ENCODE peak calls at places on chromosomes 5 and 9, in six cellular contexts. W is A549, Z is mesendoderm, R is right cardiac atrium, J is HCT116, K is RWPE1. D is an unnamed sample.
A peak's percentile ranks its signal among the peaks of the same experiment; 100 is the strongest.

GRCh38 chr5:36252722-36253340 is 11.1 kb upstream of the NADK2 start:
- DNase-seq in W (no peak), Z (no peak), R (no peak), J (no peak), K (no peak), D (no peak)

GRCh38 chr5:95084757-95085156 is 200.1 kb downstream of the MCTP1 start:
- DNase-seq in W (no peak), Z (no peak), R (no peak), J (no peak), K (no peak), D (no peak)

GRCh38 chr9:134982311-134982710 is 64.6 kb upstream of the FCN1 start:
- DNase-seq in W (no peak), Z (no peak), R (no peak), J (no peak), K (no peak), D (no peak)

GRCh38 chr9:36127652-36128244 is 8.8 kb upstream of the GLIPR2 start:
- DNase-seq in W (no peak), Z (no peak), R (no peak), J (no peak), K (no peak), D (no peak)

GRCh38 chr5:180353226-180353962 is at the start of gene GFPT2:
- DNase-seq in W (peak; percentile 94), Z (peak; percentile 88), R (peak; percentile 93), J (no peak), K (peak; percentile 97), D (peak; percentile 92)

GRCh38 chr5:157860898-157861894 is 2.3 kb upstream of the CLINT1 start:
- DNase-seq in W (no peak), Z (no peak), R (no peak), J (no peak), K (no peak), D (no peak)

GRCh38 chr9:133133680-133134418 is 12.8 kb upstream of the RALGDS start:
- DNase-seq in W (peak; percentile 99), Z (peak; percentile 98), R (peak; percentile 93), J (peak; percentile 89), K (peak; percentile 99), D (peak; percentile 67)

GRCh38 chr9:33263131-33263935 is 1.2 kb downstream of the BAG1 start:
- DNase-seq in W (no peak), Z (peak; percentile 42), R (no peak), J (no peak), K (peak; percentile 23), D (no peak)

GRCh38 chr9:35972093-35972492 is 14.1 kb upstream of the OR2S2 start:
- DNase-seq in W (no peak), Z (peak; percentile 73), R (peak; percentile 64), J (no peak), K (no peak), D (no peak)

GRCh38 chr5:45800331-45800730 is 104.2 kb upstream of the HCN1 start:
- DNase-seq in W (no peak), Z (no peak), R (peak; percentile 30), J (no peak), K (no peak), D (no peak)

GRCh38 chr5:109034276-109034675 is 286.6 kb downstream of the FER start:
- DNase-seq in W (no peak), Z (no peak), R (no peak), J (no peak), K (no peak), D (no peak)

GRCh38 chr9:77215874-77216273 is 38.5 kb downstream of the VPS13A start:
- DNase-seq in W (no peak), Z (peak; percentile 19), R (no peak), J (no peak), K (no peak), D (no peak)

GRCh38 chr9:123997665-123998277 is 13.8 kb upstream of the LHX2 start:
- DNase-seq in W (no peak), Z (peak; percentile 16), R (no peak), J (no peak), K (peak; percentile 55), D (peak; percentile 13)

GRCh38 chr5:9265391-9266287 is 280.2 kb downstream of the SEMA5A start:
- DNase-seq in W (no peak), Z (peak; percentile 90), R (no peak), J (no peak), K (peak; percentile 20), D (no peak)

GRCh38 chr5:151313357-151313756 is 9.8 kb upstream of the SLC36A3 start:
- DNase-seq in W (no peak), Z (peak; percentile 62), R (no peak), J (no peak), K (no peak), D (no peak)

GRCh38 chr9:111427186-111427585 is 57.0 kb downstream of the ECPAS start:
- DNase-seq in W (peak; percentile 5), Z (peak; percentile 11), R (no peak), J (peak; percentile 15), K (no peak), D (no peak)

GRCh38 chr5:154385236-154385512 is 60.6 kb upstream of the SAP30L start:
- DNase-seq in W (no peak), Z (no peak), R (no peak), J (no peak), K (no peak), D (no peak)

DNA sequence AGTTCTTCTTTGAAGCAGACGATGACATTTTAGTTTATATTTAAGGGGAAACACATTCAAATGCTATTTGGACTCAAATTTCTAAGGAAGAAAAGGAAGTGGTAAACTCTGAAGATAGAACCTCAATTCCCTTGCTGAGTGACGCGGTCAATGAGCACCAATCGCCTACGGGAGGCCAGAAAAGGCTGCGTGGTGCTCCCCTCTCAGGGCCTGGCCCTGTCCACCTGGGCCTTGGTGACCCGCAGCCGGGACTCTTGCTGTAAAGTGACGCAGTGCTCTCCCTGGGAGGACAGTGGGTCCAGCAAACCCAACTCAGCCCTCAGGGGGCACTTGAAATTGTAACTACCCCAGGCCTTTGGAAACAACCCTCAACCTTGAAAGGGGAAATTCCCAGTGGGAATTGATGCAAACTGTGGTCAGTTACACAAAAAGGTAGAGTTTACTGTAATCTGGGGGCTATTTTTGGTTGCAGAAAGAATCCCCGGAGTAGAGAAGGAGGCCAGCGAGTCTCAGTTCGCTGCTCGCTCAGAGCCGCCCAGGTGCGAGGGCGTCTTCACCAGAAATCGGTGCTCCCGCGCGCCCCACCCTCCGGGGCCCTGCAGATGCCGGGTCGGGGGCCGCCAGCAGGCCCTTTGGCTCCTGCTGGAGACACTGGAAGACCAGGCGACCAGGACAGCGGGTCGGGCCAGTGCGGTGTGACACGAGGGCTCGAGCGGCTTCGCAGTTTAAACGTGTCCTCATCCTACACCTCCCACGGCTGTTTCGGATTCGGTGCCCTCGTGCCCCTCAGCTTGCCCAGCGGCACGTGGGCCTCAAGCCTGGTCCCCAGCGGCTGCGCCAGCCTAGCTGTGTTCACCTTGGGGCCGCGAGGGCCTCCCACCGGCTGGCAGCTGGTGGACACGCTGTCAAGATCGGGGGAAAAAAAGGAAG is 1.4 kb upstream of the ANKRD33B start:
- DNase-seq in W (no peak), Z (no peak), R (no peak), J (no peak), K (no peak), D (no peak)
- H3K27ac ChIP-seq in W (peak overlapping the region; percentile 99), Z (no peak overlapping the region), R (no peak overlapping the region), J (no peak overlapping the region), K (peak overlapping the region; percentile 81), D (no peak overlapping the region)

GRCh38 chr9:131607591-131607990 is 62.3 kb downstream of the PRRT1B start:
- DNase-seq in W (no peak), Z (peak; percentile 21), R (no peak), J (no peak), K (no peak), D (no peak)

GRCh38 chr9:131610231-131610761 is 65.0 kb downstream of the PRRT1B start:
- DNase-seq in W (no peak), Z (no peak), R (peak; percentile 68), J (no peak), K (no peak), D (no peak)

GRCh38 chr9:131606896-131607567 is 61.7 kb downstream of the PRRT1B start:
- DNase-seq in W (no peak), Z (peak; percentile 13), R (no peak), J (no peak), K (no peak), D (no peak)

GRCh38 chr9:131609116-131609830 is 64.0 kb downstream of the PRRT1B start:
- DNase-seq in W (peak; percentile 10), Z (peak; percentile 67), R (peak; percentile 68), J (no peak), K (peak; percentile 82), D (peak; percentile 38)

GRCh38 chr9:131608469-131609115 is 63.3 kb downstream of the PRRT1B start:
- DNase-seq in W (peak; percentile 81), Z (peak; percentile 98), R (peak; percentile 85), J (peak; percentile 39), K (peak; percentile 98), D (no peak)
- H3K27ac ChIP-seq in W (peak overlapping the region; percentile 80), Z (peak overlapping the region; percentile 62), R (peak overlapping the region; percentile 96), J (peak overlapping the region; percentile 70), K (peak overlapping the region; percentile 95), D (no peak overlapping the region)

GRCh38 chr5:126435714-126436113 is 12.5 kb downstream of the GRAMD2B start:
- DNase-seq in W (no peak), Z (no peak), R (no peak), J (no peak), K (no peak), D (no peak)
- H3K27ac ChIP-seq in W (no peak overlapping the region), Z (no peak overlapping the region), R (no peak overlapping the region), J (no peak overlapping the region), K (no peak overlapping the region), D (no peak overlapping the region)

GRCh38 chr9:121662896-121663580 is 11.6 kb downstream of the DAB2IP start:
- DNase-seq in W (no peak), Z (peak; percentile 91), R (no peak), J (no peak), K (no peak), D (no peak)

GRCh38 chr9:121662359-121662758 is 10.9 kb downstream of the DAB2IP start:
- DNase-seq in W (no peak), Z (no peak), R (no peak), J (no peak), K (no peak), D (no peak)

GRCh38 chr9:121661328-121661727 is 9.9 kb downstream of the DAB2IP start:
- DNase-seq in W (no peak), Z (no peak), R (no peak), J (no peak), K (no peak), D (no peak)

GRCh38 chr9:121660876-121661275 is 9.4 kb downstream of the DAB2IP start:
- DNase-seq in W (no peak), Z (no peak), R (peak; percentile 41), J (no peak), K (no peak), D (no peak)

DNA sequence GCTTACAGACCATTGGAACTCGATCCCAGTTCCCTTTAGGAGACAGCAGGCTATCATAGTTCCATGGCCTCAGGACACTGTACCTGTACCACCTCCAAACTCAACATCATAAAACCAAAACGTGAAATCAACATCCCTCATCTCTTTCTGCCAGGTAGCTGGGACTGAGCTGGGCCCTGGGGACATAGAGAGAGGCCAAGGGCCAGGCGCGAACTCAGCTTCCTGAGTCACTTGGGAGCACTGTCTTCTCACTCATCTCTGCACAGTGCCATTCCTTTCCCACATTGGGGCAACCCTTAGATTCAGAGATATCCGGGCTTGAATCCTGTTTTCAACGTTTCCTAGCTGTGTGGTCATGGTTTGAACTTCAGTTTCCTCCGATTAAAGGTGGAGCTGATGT is 12.2 kb downstream of the DAB2IP start:
- DNase-seq in W (no peak), Z (no peak), R (peak; percentile 19), J (no peak), K (no peak), D (no peak)
- H3K27ac ChIP-seq in W (no peak overlapping the region), Z (no peak overlapping the region), R (peak overlapping the region; percentile 40), J (no peak overlapping the region), K (no peak overlapping the region), D (no peak overlapping the region)